ENCODE peak calls at places on chromosomes 4 and X, in five cellular contexts. Q is pancreas; L is right atrium auricular region; G is tibial nerve; F is naive thymus-derived CD4-positive, alpha-beta T cell. S is an unnamed sample. For H3K4me1, the result is how much of the 10 kb centered on the place peaks cover.

GRCh38 chrX:34866636-34867035 is 76.0 kb upstream of the FAM47B start:
- DNase-seq in F (no peak), L (no peak), Q (no peak), G (no peak), S (no peak)

GRCh38 chr4:80454561-80454960 is 119.0 kb downstream of the CFAP299 start:
- DNase-seq in F (no peak), Q (no peak), L (no peak), G (no peak), S (no peak)

GRCh38 chrX:147476008-147476407 is 435.7 kb upstream of the FMR1 start:
- DNase-seq in Q (no peak), L (no peak), G (no peak), F (no peak), S (no peak)

GRCh38 chr4:99352602-99353580 is at the start of gene ADH1C:
- DNase-seq in L (no peak), G (no peak), Q (no peak), F (no peak), S (no peak)

GRCh38 chrX:13376857-13377441 is 57.1 kb upstream of the ATXN3L start:
- DNase-seq in G (no peak), L (no peak), Q (no peak), F (no peak), S (no peak)

GRCh38 chr4:111475696-111476095 is 669.6 kb upstream of the FAM241A start:
- DNase-seq in L (no peak), G (no peak), Q (no peak), F (no peak), S (no peak)

GRCh38 chr4:83109480-83110221 is 4.9 kb downstream of the PLAC8 start:
- DNase-seq in G (no peak), L (no peak), Q (peak), F (peak), S (peak)

GRCh38 chr4:16133406-16133805 is 49.6 kb upstream of the PROM1 start:
- DNase-seq in F (no peak), G (no peak), L (no peak), Q (no peak), S (no peak)

GRCh38 chr4:143362392-143363046 is 25.8 kb downstream of the GAB1 start:
- DNase-seq in G (no peak), Q (no peak), F (no peak), L (no peak), S (no peak)

GRCh38 chr4:113758361-113758760 is 3.2 kb downstream of the CAMK2D start:
- DNase-seq in Q (no peak), F (no peak), G (no peak), L (no peak), S (no peak)

GRCh38 chrX:103878466-103879151 is 46.6 kb upstream of the RAB9B start:
- DNase-seq in G (no peak), F (no peak), Q (no peak), L (no peak), S (no peak)

GRCh38 chrX:72123471-72124185 is 8.1 kb downstream of the RTL5 start:
- DNase-seq in G (peak), Q (peak), L (peak), F (no peak), S (no peak)

GRCh38 chrX:136953867-136954787 is 73.6 kb upstream of the RBMX start:
- DNase-seq in L (peak), F (peak), Q (peak), G (peak), S (no peak)

GRCh38 chrX:101265869-101266428 is 25.2 kb downstream of the TAF7L start:
- DNase-seq in Q (no peak), L (no peak), F (no peak), G (no peak), S (no peak)

GRCh38 chrX:25721564-25721963 is 416.6 kb upstream of the MAGEB18 start:
- DNase-seq in Q (no peak), L (no peak), F (no peak), G (no peak), S (no peak)

GRCh38 chrX:68894142-68894512 is 65.3 kb downstream of the EFNB1 start:
- DNase-seq in L (no peak), G (no peak), F (peak), Q (no peak), S (no peak)

GRCh38 chrX:136577562-136577961 is 45.5 kb downstream of the VGLL1 start:
- DNase-seq in Q (peak), F (peak), G (peak), L (peak), S (no peak)

GRCh38 chr4:15003891-15004700 is 1.8 kb downstream of the CPEB2 start:
- DNase-seq in Q (peak), G (peak), F (peak), L (no peak), S (peak)

GRCh38 chrX:14802943-14803710 is 69.7 kb downstream of the FANCB start:
- DNase-seq in F (no peak), L (no peak), Q (no peak), G (no peak), S (no peak)

GRCh38 chrX:14013074-14013473 is 16.6 kb downstream of the GEMIN8 start:
- DNase-seq in F (no peak), G (no peak), L (no peak), Q (no peak), S (no peak)

GRCh38 chr4:38396845-38397547 is 267.0 kb upstream of the KLF3 start:
- DNase-seq in L (no peak), Q (no peak), F (no peak), G (no peak), S (no peak)

GRCh38 chrX:6813836-6814370 is 279.0 kb upstream of the VCX3A start:
- DNase-seq in G (no peak), L (no peak), Q (no peak), F (no peak), S (no peak)

GRCh38 chr4:101155859-101156430 is 191.4 kb downstream of the PPP3CA start:
- DNase-seq in F (no peak), Q (no peak), L (no peak), G (no peak), S (no peak)

GRCh38 chr4:87196927-87197326 is 23.5 kb downstream of the KLHL8 start:
- DNase-seq in G (no peak), Q (no peak), F (no peak), L (no peak), S (no peak)

GRCh38 chr4:56465599-56466295 is 1.7 kb upstream of the SRP72 start:
- DNase-seq in F (no peak), Q (no peak), G (no peak), L (no peak), S (no peak)

GRCh38 chr4:40980318-40980883 is 230.6 kb downstream of the NSUN7 start:
- DNase-seq in F (no peak), L (no peak), G (no peak), Q (no peak), S (no peak)

GRCh38 chrX:13673016-13673415 is 15.9 kb upstream of the RAB9A start:
- DNase-seq in L (no peak), F (no peak), G (no peak), Q (no peak), S (no peak)

GRCh38 chr4:158809611-158810486 is 41.0 kb downstream of the FNIP2 start:
- DNase-seq in L (no peak), Q (no peak), G (no peak), F (peak), S (no peak)

GRCh38 chrX:313546-313945 is 5.0 kb downstream of the GTPBP6 start:
- DNase-seq in Q (peak), F (no peak), L (no peak), G (no peak), S (peak)

GRCh38 chrX:11269996-11270395 is 23.2 kb upstream of the AMELX start:
- DNase-seq in Q (no peak), G (no peak), L (no peak), F (no peak), S (no peak)

GRCh38 chr4:129326810-129327209 is 230.9 kb downstream of the C4orf33 start:
- DNase-seq in L (no peak), Q (no peak), F (no peak), G (no peak), S (no peak)

GRCh38 chr4:53804719-53805118 is 213.4 kb upstream of the LNX1 start:
- DNase-seq in L (no peak), G (no peak), Q (peak), F (no peak), S (no peak)

GRCh38 chr4:127304356-127304755 is 328.4 kb upstream of the INTU start:
- DNase-seq in F (no peak), Q (no peak), L (no peak), G (no peak), S (no peak)

GRCh38 chr4:101355767-101356702 is 8.7 kb upstream of the PPP3CA start:
- DNase-seq in Q (no peak), L (no peak), G (no peak), F (no peak), S (no peak)

GRCh38 chrX:135185795-135186443 is 14.7 kb upstream of the CT55 start:
- DNase-seq in G (no peak), Q (no peak), F (peak), L (no peak), S (no peak)

GRCh38 chr4:32106767-32107166 is 1386.6 kb downstream of the PCDH7 start:
- DNase-seq in Q (no peak), G (no peak), L (no peak), F (no peak), S (no peak)

GRCh38 chr4:153143527-153144348 is 60.5 kb upstream of the TRIM2 start:
- DNase-seq in F (no peak), Q (no peak), L (no peak), G (no peak), S (no peak)

GRCh38 chr4:24126776-24127175 is 236.9 kb upstream of the PPARGC1A start:
- DNase-seq in L (no peak), Q (no peak), G (no peak), F (no peak), S (no peak)

GRCh38 chr4:24116107-24116506 is 226.3 kb upstream of the PPARGC1A start:
- DNase-seq in G (no peak), F (no peak), L (no peak), Q (no peak), S (no peak)

GRCh38 chr4:24118031-24118430 is 228.2 kb upstream of the PPARGC1A start:
- DNase-seq in L (no peak), F (no peak), Q (no peak), G (no peak), S (no peak)

GRCh38 chr4:24121395-24122175 is 231.7 kb upstream of the PPARGC1A start:
- DNase-seq in L (no peak), G (no peak), Q (no peak), F (no peak), S (no peak)
- H3K27ac ChIP-seq in L (no peak), G (no peak), Q (no peak), F (no peak), S (no peak)

GRCh38 chr4:89300060-89300459 is 7.5 kb downstream of the GPRIN3 start:
- DNase-seq in L (no peak), F (no peak), Q (no peak), G (no peak), S (no peak)

GRCh38 chr4:89301902-89302301 is 5.7 kb downstream of the GPRIN3 start:
- DNase-seq in F (no peak), Q (no peak), L (no peak), G (no peak), S (no peak)

GRCh38 chr4:89301003-89301402 is 6.6 kb downstream of the GPRIN3 start:
- DNase-seq in F (no peak), Q (no peak), L (no peak), G (no peak), S (no peak)

GRCh38 chr4:89299153-89299789 is 8.3 kb downstream of the GPRIN3 start:
- DNase-seq in F (peak), Q (no peak), L (no peak), G (no peak), S (no peak)

GRCh38 chr4:89300490-89300889 is 7.1 kb downstream of the GPRIN3 start:
- DNase-seq in L (no peak), G (no peak), F (peak), Q (no peak), S (no peak)
- H3K4me1 ChIP-seq in L (under half), G (under half), F (half or more), Q (under half), S (under half)

GRCh38 chrX:48598645-48599044 is 1.4 kb downstream of the WDR13 start:
- DNase-seq in Q (no peak), L (no peak), G (no peak), F (no peak), S (no peak)
- H3K4me3 ChIP-seq in Q (peak), L (peak), G (no peak), F (no peak), S (peak)

GRCh38 chrX:48071064-48071985 is at the start of gene ZNF630:
- DNase-seq in F (peak), L (peak), G (peak), Q (peak), S (peak)
- H3K27ac ChIP-seq in F (peak), L (peak), G (peak), Q (peak), S (peak)

S was measured in suprapubic skin.